ENCODE peak calls at places on chromosomes 12 and 14, in five cellular contexts. G is natural killer cell treated with Interleukin-12 subunit alpha and Interleukin-12 subunit beta and Interleukin-15 and Interleukin-18, amount 100 ng/mL, for 72 hours; S is RWPE1; I is stimulated activated naive CD8-positive, alpha-beta T cell treated with anti-CD3 and anti-CD28 coated beads, Interleukin-15, amount 100 ng/mL, for 72 hours; E is activated naive CD8-positive, alpha-beta T cell treated with anti-CD3 and anti-CD28 coated beads for 36 hours. A is an unnamed sample.

GRCh38 chr14:95488376-95489162 is 27.9 kb downstream of the SYNE3 start:
- DNase-seq in S (no peak), I (no peak), E (no peak), G (no peak), A (no peak)

GRCh38 chr12:25904442-25904841 is 54.0 kb upstream of the RASSF8 start:
- DNase-seq in G (no peak), S (no peak), E (no peak), I (no peak), A (no peak)

GRCh38 chr12:132248439-132249157 is 80.8 kb downstream of the GALNT9 start:
- DNase-seq in G (no peak), I (no peak), S (no peak), E (no peak), A (no peak)

GRCh38 chr14:95319312-95320075 is at the start of gene CLMN:
- DNase-seq in S (peak), I (peak), G (no peak), E (peak), A (peak)

GRCh38 chr14:49957089-49957852 is 64.4 kb downstream of the ARF6 start:
- DNase-seq in E (no peak), G (no peak), S (no peak), I (no peak), A (no peak)

GRCh38 chr12:123410041-123410412 is 26.1 kb downstream of the KMT5A start:
- DNase-seq in S (no peak), E (no peak), G (no peak), I (no peak), A (no peak)

GRCh38 chr12:69464433-69464832 is 5.8 kb upstream of the FRS2 start:
- DNase-seq in S (no peak), E (no peak), G (no peak), I (no peak), A (no peak)

GRCh38 chr14:33647385-33647786 is 303.5 kb downstream of the EGLN3 start:
- DNase-seq in E (no peak), I (no peak), G (no peak), S (peak), A (no peak)

GRCh38 chr12:54033980-54034783 is 1.3 kb downstream of the HOXC5 start:
- DNase-seq in G (no peak), E (no peak), I (no peak), S (no peak), A (no peak)

GRCh38 chr14:100825691-100826331 is at the start of gene MEG3:
- DNase-seq in I (no peak), S (no peak), E (no peak), G (no peak), A (peak)

GRCh38 chr12:109016016-109016415 is 4.9 kb downstream of the SVOP start:
- DNase-seq in I (no peak), S (no peak), E (no peak), G (no peak), A (no peak)

GRCh38 chr12:70606001-70606400 is 31.2 kb downstream of the PTPRB start:
- DNase-seq in G (no peak), E (no peak), I (no peak), S (peak), A (no peak)

GRCh38 chr14:54202288-54202687 is 194.5 kb upstream of the CDKN3 start:
- DNase-seq in I (no peak), G (no peak), S (no peak), E (no peak), A (no peak)

GRCh38 chr14:64117671-64118402 is 176.3 kb downstream of the ESR2 start:
- DNase-seq in S (peak), E (no peak), I (no peak), G (no peak), A (peak)